ENCODE peak calls at places on chromosomes 2 and 18, in six cellular contexts. Y is colonic mucosa, G is AG08395, V is GM04504, B is esophagus squamous epithelium, M is Ammon's horn. I is an unnamed sample.

GRCh38 chr2:95346236-95346737 is 49.1 kb downstream of the KCNIP3 start:
- DNase-seq in Y (peak), G (peak), M (peak), V (peak), B (no peak), I (no peak)

GRCh38 chr2:237459226-237459625 is 27.8 kb upstream of the MLPH start:
- DNase-seq in Y (no peak), B (no peak), G (no peak), V (no peak), M (no peak), I (no peak)

GRCh38 chr2:71348302-71348701 is 16.7 kb downstream of the ZNF638 start:
- DNase-seq in M (no peak), Y (no peak), G (peak), B (no peak), V (no peak), I (peak)

GRCh38 chr2:84546551-84546950 is 30.3 kb downstream of the DNAH6 start:
- DNase-seq in G (no peak), V (no peak), M (no peak), Y (no peak), B (no peak), I (no peak)

GRCh38 chr2:10557506-10558265 is 109.6 kb upstream of the ODC1 start:
- DNase-seq in Y (no peak), M (no peak), B (no peak), G (no peak), V (no peak), I (peak)

GRCh38 chr2:54396107-54396506 is 60.0 kb upstream of the SPTBN1 start:
- DNase-seq in V (no peak), G (peak), B (no peak), Y (no peak), M (no peak), I (no peak)

GRCh38 chr18:57353137-57353939 is 981 bp downstream of the ST8SIA3 start:
- DNase-seq in M (no peak), G (no peak), V (no peak), Y (no peak), B (no peak), I (no peak)

GRCh38 chr2:156687126-156687525 is 250.9 kb downstream of the GPD2 start:
- DNase-seq in B (no peak), M (no peak), Y (no peak), V (no peak), G (no peak), I (no peak)

GRCh38 chr18:75752864-75753263 is 325.4 kb upstream of the SMIM21 start:
- DNase-seq in G (no peak), Y (no peak), B (no peak), M (no peak), V (no peak), I (no peak)